ENCODE peak calls at places on chromosomes 13 and 19, in seven cellular contexts. D is activated naive CD4-positive, alpha-beta T cell treated with anti-CD3 and anti-CD28 coated beads, Interleukin-2, amount 10 ng/mL, durations not matched to agents 7 days and 5 days; T is Calu3; Q is NCI-H1105 treated with DMSO at 0.1 percent for 48 hours; V is activated CD4-positive, alpha-beta memory T cell treated with anti-CD3 and anti-CD28 coated beads for 36 hours; Z is sciatic nerve; I is iPS-NIHi11. H is an unnamed sample.

GRCh38 chr19:5786593-5787551 is 2.3 kb upstream of the PRR22 start:
- DNase-seq in D (no peak), T (no peak), Q (no peak), V (no peak), Z (no peak), I (no peak), H (no peak)

GRCh38 chr19:50626796-50627195 is 12.9 kb downstream of the SYT3 start:
- DNase-seq in D (no peak), T (no peak), Q (no peak), V (no peak), Z (no peak), I (no peak), H (no peak)

GRCh38 chr13:109784590-109785140 is 1.7 kb downstream of the IRS2 start:
- DNase-seq in D (peak), T (peak), Q (peak), V (peak), Z (peak), I (peak), H (peak)

GRCh38 chr13:39417131-39417530 is 185.9 kb downstream of the LHFPL6 start:
- DNase-seq in D (no peak), T (no peak), Q (no peak), V (no peak), Z (no peak), I (peak), H (no peak)

GRCh38 chr13:50198508-50198907 is 183.3 kb downstream of the KCNRG start:
- DNase-seq in D (no peak), T (no peak), Q (peak), V (no peak), Z (no peak), I (no peak), H (no peak)

GRCh38 chr19:33621811-33622504 is at the start of gene CHST8:
- DNase-seq in D (no peak), T (no peak), Q (peak), V (no peak), Z (no peak), I (peak), H (peak)

GRCh38 chr19:28296506-28296905 is 916.4 kb downstream of the UQCRFS1 start:
- DNase-seq in D (no peak), T (no peak), Q (no peak), V (no peak), Z (no peak), I (no peak), H (no peak)

GRCh38 chr19:10690351-10690781 is 10.9 kb upstream of the QTRT1 start:
- DNase-seq in D (no peak), T (no peak), Q (no peak), V (no peak), Z (no peak), I (peak), H (no peak)

GRCh38 chr19:5942991-5943390 is 28.9 kb downstream of the CAPS start:
- DNase-seq in D (no peak), T (no peak), Q (no peak), V (no peak), Z (no peak), I (no peak), H (no peak)

GRCh38 chr13:50928088-50928487 is 18.5 kb downstream of the RNASEH2B start:
- DNase-seq in D (no peak), T (no peak), Q (no peak), V (no peak), Z (no peak), I (no peak), H (no peak)

H was measured in NCI-H345.